ENCODE peak calls at places on chromosome 5, in eight cellular contexts. One of them, this sample, is unnamed.

GRCh38 chr5:30039379-30039778 is 1154.1 kb upstream of the CDH6 start:
- DNase-seq in astrocyte of the hippocampus: no peak
- DNase-seq in stimulated activated CD8-positive, alpha-beta memory T cell treated with anti-CD3 and anti-CD28 coated beads, Interleukin-4, amount 100 ng/mL, for 24 hours: no peak
- DNase-seq in GM13976: no peak
- DNase-seq in stimulated activated CD4-positive, alpha-beta T cell treated with anti-CD3 and anti-CD28 coated beads, Interleukin-4, amount 100 ng/mL, for 48 hours: no peak
- DNase-seq in left ventricle myocardium superior: no peak
- DNase-seq in A172: no peak
- DNase-seq in AG04449: no peak
- DNase-seq in this sample: no peak

GRCh38 chr5:163407034-163407652 is 30.3 kb upstream of the CCNG1 start:
- DNase-seq in astrocyte of the hippocampus: peak; percentile 70
- DNase-seq in stimulated activated CD8-positive, alpha-beta memory T cell treated with anti-CD3 and anti-CD28 coated beads, Interleukin-4, amount 100 ng/mL, for 24 hours: no peak
- DNase-seq in GM13976: no peak
- DNase-seq in stimulated activated CD4-positive, alpha-beta T cell treated with anti-CD3 and anti-CD28 coated beads, Interleukin-4, amount 100 ng/mL, for 48 hours: no peak
- DNase-seq in left ventricle myocardium superior: no peak
- DNase-seq in A172: peak; percentile 5
- DNase-seq in AG04449: no peak
- DNase-seq in this sample: peak; percentile 55

GRCh38 chr5:132385321-132386105 is 16.0 kb downstream of the SLC22A5 start:
- DNase-seq in astrocyte of the hippocampus: peak; percentile 80
- DNase-seq in stimulated activated CD8-positive, alpha-beta memory T cell treated with anti-CD3 and anti-CD28 coated beads, Interleukin-4, amount 100 ng/mL, for 24 hours: peak; percentile 26
- DNase-seq in GM13976: peak; percentile 74
- DNase-seq in stimulated activated CD4-positive, alpha-beta T cell treated with anti-CD3 and anti-CD28 coated beads, Interleukin-4, amount 100 ng/mL, for 48 hours: peak; percentile 35
- DNase-seq in left ventricle myocardium superior: peak; percentile 53
- DNase-seq in A172: peak; percentile 77
- DNase-seq in AG04449: no peak
- DNase-seq in this sample: peak; percentile 61

GRCh38 chr5:31781772-31782171 is 142.8 kb downstream of the PDZD2 start:
- DNase-seq in astrocyte of the hippocampus: no peak
- DNase-seq in stimulated activated CD8-positive, alpha-beta memory T cell treated with anti-CD3 and anti-CD28 coated beads, Interleukin-4, amount 100 ng/mL, for 24 hours: no peak
- DNase-seq in GM13976: no peak
- DNase-seq in stimulated activated CD4-positive, alpha-beta T cell treated with anti-CD3 and anti-CD28 coated beads, Interleukin-4, amount 100 ng/mL, for 48 hours: no peak
- DNase-seq in left ventricle myocardium superior: no peak
- DNase-seq in A172: peak; percentile 6
- DNase-seq in AG04449: no peak
- DNase-seq in this sample: no peak

GRCh38 chr5:170632985-170633234 is 129.1 kb downstream of the KCNIP1 start:
- DNase-seq in astrocyte of the hippocampus: peak; percentile 91
- DNase-seq in stimulated activated CD8-positive, alpha-beta memory T cell treated with anti-CD3 and anti-CD28 coated beads, Interleukin-4, amount 100 ng/mL, for 24 hours: peak; percentile 20
- DNase-seq in GM13976: peak; percentile 87
- DNase-seq in stimulated activated CD4-positive, alpha-beta T cell treated with anti-CD3 and anti-CD28 coated beads, Interleukin-4, amount 100 ng/mL, for 48 hours: peak; percentile 59
- DNase-seq in left ventricle myocardium superior: peak; percentile 74
- DNase-seq in A172: no peak
- DNase-seq in AG04449: no peak
- DNase-seq in this sample: no peak

GRCh38 chr5:102903074-102903871 is 148.2 kb downstream of the PAM start:
- DNase-seq in astrocyte of the hippocampus: peak; percentile 31
- DNase-seq in stimulated activated CD8-positive, alpha-beta memory T cell treated with anti-CD3 and anti-CD28 coated beads, Interleukin-4, amount 100 ng/mL, for 24 hours: no peak
- DNase-seq in GM13976: no peak
- DNase-seq in stimulated activated CD4-positive, alpha-beta T cell treated with anti-CD3 and anti-CD28 coated beads, Interleukin-4, amount 100 ng/mL, for 48 hours: no peak
- DNase-seq in left ventricle myocardium superior: no peak
- DNase-seq in A172: peak; percentile 19
- DNase-seq in AG04449: no peak
- DNase-seq in this sample: peak; percentile 67

GRCh38 chr5:102537011-102537410 is 38.2 kb upstream of the SLCO6A1 start:
- DNase-seq in astrocyte of the hippocampus: peak; percentile 38
- DNase-seq in stimulated activated CD8-positive, alpha-beta memory T cell treated with anti-CD3 and anti-CD28 coated beads, Interleukin-4, amount 100 ng/mL, for 24 hours: no peak
- DNase-seq in GM13976: no peak
- DNase-seq in stimulated activated CD4-positive, alpha-beta T cell treated with anti-CD3 and anti-CD28 coated beads, Interleukin-4, amount 100 ng/mL, for 48 hours: no peak
- DNase-seq in left ventricle myocardium superior: no peak
- DNase-seq in A172: no peak
- DNase-seq in AG04449: no peak
- DNase-seq in this sample: peak; percentile 95

GRCh38 chr5:8019719-8020218 is 150.8 kb downstream of the MTRR start:
- DNase-seq in astrocyte of the hippocampus: no peak
- DNase-seq in stimulated activated CD8-positive, alpha-beta memory T cell treated with anti-CD3 and anti-CD28 coated beads, Interleukin-4, amount 100 ng/mL, for 24 hours: no peak
- DNase-seq in GM13976: no peak
- DNase-seq in stimulated activated CD4-positive, alpha-beta T cell treated with anti-CD3 and anti-CD28 coated beads, Interleukin-4, amount 100 ng/mL, for 48 hours: no peak
- DNase-seq in left ventricle myocardium superior: no peak
- DNase-seq in A172: no peak
- DNase-seq in AG04449: no peak
- DNase-seq in this sample: no peak

GRCh38 chr5:81181576-81182316 is 51.4 kb upstream of the CKMT2 start:
- DNase-seq in astrocyte of the hippocampus: no peak
- DNase-seq in stimulated activated CD8-positive, alpha-beta memory T cell treated with anti-CD3 and anti-CD28 coated beads, Interleukin-4, amount 100 ng/mL, for 24 hours: no peak
- DNase-seq in GM13976: no peak
- DNase-seq in stimulated activated CD4-positive, alpha-beta T cell treated with anti-CD3 and anti-CD28 coated beads, Interleukin-4, amount 100 ng/mL, for 48 hours: no peak
- DNase-seq in left ventricle myocardium superior: no peak
- DNase-seq in A172: no peak
- DNase-seq in AG04449: no peak
- DNase-seq in this sample: no peak

GRCh38 chr5:95148453-95148852 is 136.4 kb downstream of the MCTP1 start:
- DNase-seq in astrocyte of the hippocampus: peak; percentile 33
- DNase-seq in stimulated activated CD8-positive, alpha-beta memory T cell treated with anti-CD3 and anti-CD28 coated beads, Interleukin-4, amount 100 ng/mL, for 24 hours: no peak
- DNase-seq in GM13976: no peak
- DNase-seq in stimulated activated CD4-positive, alpha-beta T cell treated with anti-CD3 and anti-CD28 coated beads, Interleukin-4, amount 100 ng/mL, for 48 hours: no peak
- DNase-seq in left ventricle myocardium superior: no peak
- DNase-seq in A172: no peak
- DNase-seq in AG04449: no peak
- DNase-seq in this sample: no peak

GRCh38 chr5:174284873-174285272 is 239.4 kb downstream of the NSG2 start:
- DNase-seq in astrocyte of the hippocampus: no peak
- DNase-seq in stimulated activated CD8-positive, alpha-beta memory T cell treated with anti-CD3 and anti-CD28 coated beads, Interleukin-4, amount 100 ng/mL, for 24 hours: no peak
- DNase-seq in GM13976: no peak
- DNase-seq in stimulated activated CD4-positive, alpha-beta T cell treated with anti-CD3 and anti-CD28 coated beads, Interleukin-4, amount 100 ng/mL, for 48 hours: no peak
- DNase-seq in left ventricle myocardium superior: no peak
- DNase-seq in A172: no peak
- DNase-seq in AG04449: no peak
- DNase-seq in this sample: no peak

GRCh38 chr5:90308787-90309585 is 100.6 kb downstream of the CETN3 start:
- DNase-seq in astrocyte of the hippocampus: no peak
- DNase-seq in stimulated activated CD8-positive, alpha-beta memory T cell treated with anti-CD3 and anti-CD28 coated beads, Interleukin-4, amount 100 ng/mL, for 24 hours: no peak
- DNase-seq in GM13976: no peak
- DNase-seq in stimulated activated CD4-positive, alpha-beta T cell treated with anti-CD3 and anti-CD28 coated beads, Interleukin-4, amount 100 ng/mL, for 48 hours: no peak
- DNase-seq in left ventricle myocardium superior: no peak
- DNase-seq in A172: peak; percentile 15
- DNase-seq in AG04449: no peak
- DNase-seq in this sample: no peak

This sample was measured in renal cortical epithelial cell.